ENCODE peak calls at places on chromosomes 4 and X, in six cellular contexts. P is AG20443, D is GM10248, E is globus pallidus, S is fibroblast of pulmonary artery, V is CD14-positive monocyte. Y is an unnamed sample.

GRCh38 chr4:152824561-152824960 is 44.8 kb downstream of the ARFIP1 start:
- DNase-seq in E (no peak), D (no peak), S (no peak), V (no peak), P (no peak), Y (no peak)

GRCh38 chrX:4841216-4841745 is 1127.8 kb upstream of the PRKX start:
- DNase-seq in S (no peak), P (no peak), D (no peak), E (no peak), V (no peak), Y (no peak)

GRCh38 chrX:9518896-9519295 is 54.0 kb downstream of the TBL1X start:
- DNase-seq in E (no peak), D (no peak), V (no peak), P (no peak), S (no peak), Y (no peak)

GRCh38 chr4:25795566-25796454 is 67.0 kb downstream of the SEL1L3 start:
- DNase-seq in P (peak), S (peak), V (no peak), D (no peak), E (no peak), Y (peak)

GRCh38 chrX:49840679-49841078 is 11.6 kb downstream of the PAGE4 start:
- DNase-seq in D (peak), P (peak), S (peak), E (peak), V (no peak), Y (peak)

GRCh38 chr4:166493828-166494432 is 620.9 kb downstream of the TLL1 start:
- DNase-seq in V (no peak), E (no peak), S (peak), D (no peak), P (no peak), Y (no peak)

GRCh38 chr4:180234730-180235129 is 2008.5 kb upstream of the TENM3 start:
- DNase-seq in S (no peak), E (no peak), P (no peak), D (no peak), V (no peak), Y (no peak)

GRCh38 chr4:73028621-73029020 is 40.9 kb downstream of the COX18 start:
- DNase-seq in D (no peak), P (no peak), E (no peak), S (no peak), V (no peak), Y (no peak)

GRCh38 chr4:52659722-52660261 is 691 bp upstream of the USP46 start:
- DNase-seq in S (peak), V (no peak), P (peak), D (peak), E (peak), Y (peak)

GRCh38 chrX:106608016-106608415 is 3.8 kb upstream of the RADX start:
- DNase-seq in S (no peak), D (no peak), P (no peak), E (no peak), V (no peak), Y (no peak)

GRCh38 chrX:154855256-154855655 is 20.8 kb upstream of the SMIM9 start:
- DNase-seq in V (no peak), D (no peak), S (peak), E (no peak), P (no peak), Y (no peak)

Y was measured in dermis blood vessel endothelial cell.